ENCODE peak calls at places on chromosomes 6 and 20, in eight cellular contexts. C is occipital lobe; B is MV-4-11; W is dorsolateral prefrontal cortex; F is ELF-1; V is activated T-cell treated with anti-CD3 and anti-CD28 coated beads, Interleukin-2, amount 50 U/mL, for 48 hours; Z is epithelial cell of proximal tubule; A is endothelial cell. R is an unnamed sample.
A peak's percentile ranks its signal among the peaks of the same experiment; 100 is the strongest.

GRCh38 chr6:26216886-26217713 is 129.9 kb downstream of the HFE start:
- DNase-seq in B (peak; percentile 97), C (peak; percentile 76), W (peak; percentile 78), Z (no peak), F (peak; percentile 96), V (peak; percentile 88), A (peak; percentile 85), R (peak; percentile 84)

GRCh38 chr6:155041781-155042279 is 46.7 kb downstream of the TIAM2 start:
- DNase-seq in Z (no peak), F (peak; percentile 57), V (no peak), A (no peak), W (no peak), C (no peak), B (no peak), R (no peak)

GRCh38 chr6:41712651-41713103 is 22.7 kb downstream of the TFEB start:
- DNase-seq in F (no peak), A (no peak), Z (no peak), V (no peak), W (peak; percentile 93), C (peak; percentile 90), B (peak; percentile 44), R (no peak)

GRCh38 chr6:4809999-4810918 is 34.1 kb downstream of the CDYL start:
- DNase-seq in F (no peak), B (peak; percentile 10), V (no peak), W (no peak), A (no peak), C (no peak), Z (no peak), R (no peak)

GRCh38 chr20:14336667-14337066 is 745 bp downstream of the FLRT3 start:
- DNase-seq in B (no peak), Z (no peak), W (no peak), C (no peak), F (peak; percentile 35), A (no peak), V (no peak), R (peak; percentile 2)

GRCh38 chr20:17533396-17533795 is 2.2 kb upstream of the BFSP1 start:
- DNase-seq in V (no peak), C (no peak), W (no peak), F (peak; percentile 91), A (no peak), Z (no peak), B (peak; percentile 88), R (no peak)

GRCh38 chr6:163341224-163341623 is 73.3 kb upstream of the QKI start:
- DNase-seq in W (no peak), A (no peak), C (no peak), V (no peak), Z (no peak), F (no peak), B (no peak), R (no peak)

GRCh38 chr6:2351807-2352431 is 106.5 kb upstream of the GMDS start:
- DNase-seq in B (peak; percentile 17), V (no peak), Z (no peak), F (no peak), A (no peak), W (no peak), C (no peak), R (no peak)

GRCh38 chr6:36455486-36456027 is 12.8 kb downstream of the KCTD20 start:
- DNase-seq in C (no peak), W (no peak), Z (no peak), F (peak; percentile 22), A (no peak), B (no peak), V (no peak), R (no peak)

GRCh38 chr6:149723771-149724417 is 6.0 kb upstream of the LATS1 start:
- DNase-seq in A (peak; percentile 21), F (peak; percentile 40), Z (peak; percentile 66), W (peak; percentile 61), V (peak; percentile 33), B (peak; percentile 89), C (no peak), R (peak; percentile 49)

GRCh38 chr6:165834613-165835259 is 171.7 kb upstream of the PDE10A start:
- DNase-seq in F (no peak), V (no peak), A (no peak), W (no peak), C (no peak), B (no peak), Z (peak; percentile 42), R (no peak)

GRCh38 chr20:17681741-17682102 is 320 bp downstream of the RRBP1 start:
- DNase-seq in A (no peak), W (no peak), B (no peak), F (no peak), Z (no peak), C (no peak), V (no peak), R (no peak)

GRCh38 chr20:45322952-45323383 is 14.9 kb upstream of the MATN4 start:
- DNase-seq in C (no peak), Z (no peak), W (peak; percentile 56), B (peak; percentile 96), F (peak; percentile 51), V (no peak), A (no peak), R (no peak)

GRCh38 chr6:50819906-50820589 is 1.4 kb downstream of the TFAP2B start:
- DNase-seq in A (no peak), B (no peak), C (no peak), W (no peak), Z (no peak), V (no peak), F (peak; percentile 67), R (no peak)

GRCh38 chr6:117989086-117989485 is 82.0 kb downstream of the SLC35F1 start:
- DNase-seq in V (no peak), Z (no peak), C (no peak), F (no peak), W (no peak), A (no peak), B (no peak), R (no peak)

GRCh38 chr20:53028337-53029007 is 56.3 kb downstream of the TSHZ2 start:
- DNase-seq in F (no peak), A (no peak), C (no peak), W (no peak), B (no peak), V (peak; percentile 50), Z (no peak), R (no peak)

GRCh38 chr20:46121531-46121930 is 3.4 kb downstream of the CD40 start:
- DNase-seq in Z (no peak), W (no peak), B (no peak), V (no peak), F (no peak), A (no peak), C (no peak), R (no peak)

GRCh38 chr6:166440106-166440505 is 57.4 kb upstream of the MPC1 start:
- DNase-seq in W (no peak), F (no peak), V (no peak), B (no peak), A (no peak), Z (no peak), C (no peak), R (no peak)

GRCh38 chr6:93678841-93679454 is 259.6 kb upstream of the EPHA7 start:
- DNase-seq in B (no peak), W (no peak), A (no peak), C (no peak), V (no peak), F (no peak), Z (no peak), R (no peak)

GRCh38 chr6:157281570-157281969 is 41.7 kb downstream of the TMEM242 start:
- DNase-seq in Z (no peak), V (peak; percentile 37), B (no peak), C (no peak), A (no peak), F (peak; percentile 67), W (no peak), R (no peak)

GRCh38 chr6:142551145-142551811 is 249.5 kb downstream of the ADGRG6 start:
- DNase-seq in F (no peak), Z (peak; percentile 70), B (no peak), C (no peak), V (peak; percentile 72), W (no peak), A (no peak), R (no peak)

R was measured in NCI-H1436.